ENCODE peak calls at places on chromosomes 6 and 20, in five cellular contexts. U is NT2/D1, E is erythroblast, X is T follicular helper cell, P is dorsolateral prefrontal cortex. Q is an unnamed sample.

GRCh38 chr20:2475850-2476741 is 5.5 kb upstream of the SNRPB start:
- DNase-seq in U (no peak), E (no peak), X (no peak), P (no peak), Q (no peak)

GRCh38 chr6:98118357-98119045 is 715.9 kb upstream of the POU3F2 start:
- DNase-seq in U (peak), E (no peak), X (no peak), P (no peak), Q (no peak)

GRCh38 chr6:136771306-136771705 is 21.0 kb downstream of the MAP3K5 start:
- DNase-seq in U (no peak), E (no peak), X (no peak), P (no peak), Q (no peak)

GRCh38 chr6:155524249-155524651 is 68.6 kb upstream of the NOX3 start:
- DNase-seq in U (no peak), E (no peak), X (no peak), P (no peak), Q (no peak)

GRCh38 chr6:16043171-16044142 is 85.4 kb upstream of the MYLIP start:
- DNase-seq in U (no peak), E (no peak), X (no peak), P (no peak), Q (no peak)

GRCh38 chr6:52016918-52017748 is 70.3 kb downstream of the PKHD1 start:
- DNase-seq in U (no peak), E (no peak), X (no peak), P (no peak), Q (no peak)

GRCh38 chr20:25023316-25023715 is 30.8 kb upstream of the APMAP start:
- DNase-seq in U (no peak), E (peak), X (no peak), P (peak), Q (no peak)

GRCh38 chr6:149884215-149884614 is 13.7 kb downstream of the RAET1E start:
- DNase-seq in U (no peak), E (no peak), X (no peak), P (no peak), Q (no peak)

GRCh38 chr6:14582731-14583130 is 465.2 kb downstream of the CD83 start:
- DNase-seq in U (no peak), E (no peak), X (no peak), P (no peak), Q (no peak)

GRCh38 chr6:112806163-112806900 is 459.2 kb downstream of the RFPL4B start:
- DNase-seq in U (no peak), E (no peak), X (no peak), P (no peak), Q (no peak)

GRCh38 chr6:7730411-7730810 is 4.5 kb downstream of the BMP6 start:
- DNase-seq in U (no peak), E (no peak), X (no peak), P (no peak), Q (no peak)

GRCh38 chr6:89842228-89842627 is 12.5 kb downstream of the CASP8AP2 start:
- DNase-seq in U (no peak), E (no peak), X (no peak), P (no peak), Q (no peak)

GRCh38 chr6:155327326-155328073 is 13.2 kb upstream of the TFB1M start:
- DNase-seq in U (peak), E (peak), X (peak), P (no peak), Q (peak)

GRCh38 chr6:122061855-122062254 is 337.6 kb upstream of the HSF2 start:
- DNase-seq in U (no peak), E (no peak), X (no peak), P (no peak), Q (no peak)

GRCh38 chr6:17042422-17043147 is 59.3 kb upstream of the STMND1 start:
- DNase-seq in U (peak), E (no peak), X (no peak), P (peak), Q (no peak)

GRCh38 chr6:161169060-161169459 is 104.8 kb downstream of the AGPAT4 start:
- DNase-seq in U (no peak), E (no peak), X (no peak), P (no peak), Q (no peak)

GRCh38 chr6:13914346-13914745 is 10.4 kb upstream of the RNF182 start:
- DNase-seq in U (no peak), E (no peak), X (no peak), P (no peak), Q (no peak)

GRCh38 chr20:1334761-1335160 is 5.8 kb upstream of the SDCBP2 start:
- DNase-seq in U (no peak), E (peak), X (no peak), P (no peak), Q (no peak)

Q was measured in activated T-helper 1 cell treated with Interleukin-2 at 50 U/mL for 16 hours.